ENCODE peak calls at places on chromosome 12, in five cellular contexts. L is RKO; P is stimulated activated CD4-positive, alpha-beta T cell treated with anti-CD3 and anti-CD28 coated beads, Interleukin-12 subunit alpha, Interleukin-12 subunit beta, amount 100 ng/mL, for 4 hours; Q is neuronal stem cell; U is glutamatergic neuron. R is an unnamed sample.

GRCh38 chr12:12577786-12578185 is 15.1 kb upstream of the DUSP16 start:
- DNase-seq in L (no peak), P (no peak), Q (no peak), U (no peak), R (no peak)

GRCh38 chr12:4763549-4763948 is 43.3 kb downstream of the GALNT8 start:
- DNase-seq in L (no peak), P (no peak), Q (peak), U (peak), R (no peak)

GRCh38 chr12:94763461-94763860 is 113.1 kb upstream of the TMCC3 start:
- DNase-seq in L (no peak), P (no peak), Q (no peak), U (no peak), R (no peak)

GRCh38 chr12:68119724-68120211 is 39.8 kb downstream of the IFNG start:
- DNase-seq in L (peak), P (peak), Q (no peak), U (no peak), R (no peak)

GRCh38 chr12:88242161-88242925 is 100.2 kb downstream of the TMTC3 start:
- DNase-seq in L (peak), P (no peak), Q (no peak), U (no peak), R (no peak)

GRCh38 chr12:68746572-68747180 is 700 bp downstream of the SLC35E3 start:
- DNase-seq in L (peak), P (peak), Q (peak), U (peak), R (peak)

GRCh38 chr12:117292688-117293087 is 68.7 kb downstream of the NOS1 start:
- DNase-seq in L (no peak), P (no peak), Q (no peak), U (no peak), R (no peak)

GRCh38 chr12:96395236-96395635 is 5.0 kb downstream of the CDK17 start:
- DNase-seq in L (no peak), P (no peak), Q (no peak), U (no peak), R (no peak)

GRCh38 chr12:42968426-42968825 is 378.9 kb upstream of the PRICKLE1 start:
- DNase-seq in L (no peak), P (no peak), Q (no peak), U (no peak), R (no peak)

GRCh38 chr12:124091835-124092234 is 118.8 kb downstream of the ZNF664 start:
- DNase-seq in L (no peak), P (no peak), Q (no peak), U (no peak), R (no peak)